ENCODE peak calls at places on chromosomes 2 and 18, in five cellular contexts. H is pancreas, F is A549, K is astrocyte of the spinal cord, G is fibroblast of villous mesenchyme. J is an unnamed sample.

GRCh38 chr2:207869784-207870778 is 100.4 kb upstream of the FZD5 start:
- DNase-seq in H (no peak), F (peak), K (peak), G (peak), J (peak)

GRCh38 chr2:222949073-222949472 is 88.2 kb downstream of the ACSL3 start:
- DNase-seq in H (no peak), F (no peak), K (no peak), G (no peak), J (no peak)

GRCh38 chr18:23336072-23336471 is 117.0 kb upstream of the RIOK3 start:
- DNase-seq in H (no peak), F (no peak), K (no peak), G (peak), J (no peak)

GRCh38 chr2:20594048-20594750 is 56.7 kb downstream of the HS1BP3 start:
- DNase-seq in H (no peak), F (no peak), K (no peak), G (no peak), J (no peak)

GRCh38 chr2:3278521-3279218 is 98.9 kb downstream of the EIPR1 start:
- DNase-seq in H (no peak), F (no peak), K (no peak), G (no peak), J (no peak)

GRCh38 chr2:53104263-53104662 is 663.3 kb upstream of the CHAC2 start:
- DNase-seq in H (no peak), F (no peak), K (peak), G (peak), J (peak)

GRCh38 chr2:33900610-33901009 is 301.5 kb upstream of the FAM98A start:
- DNase-seq in H (no peak), F (no peak), K (no peak), G (no peak), J (no peak)

GRCh38 chr2:145909175-145909574 is 1389.3 kb upstream of the ZEB2 start:
- DNase-seq in H (no peak), F (no peak), K (no peak), G (no peak), J (peak)

GRCh38 chr2:11248-11941 is 34.9 kb downstream of the FAM110C start:
- DNase-seq in H (peak), F (no peak), K (peak), G (peak), J (peak)

GRCh38 chr18:31099490-31100230 is 2.6 kb downstream of the DSC2 start:
- DNase-seq in H (peak), F (no peak), K (no peak), G (no peak), J (no peak)

GRCh38 chr18:34909637-34910364 is 131.4 kb upstream of the MAPRE2 start:
- DNase-seq in H (no peak), F (no peak), K (peak), G (peak), J (peak)

GRCh38 chr18:1663879-1664705 is 759.4 kb downstream of the ADCYAP1 start:
- DNase-seq in H (peak), F (peak), K (peak), G (peak), J (peak)

GRCh38 chr2:38599706-38600105 is 3.0 kb downstream of the HNRNPLL start:
- DNase-seq in H (no peak), F (no peak), K (no peak), G (no peak), J (no peak)

GRCh38 chr2:38597115-38597514 is 5.6 kb downstream of the HNRNPLL start:
- DNase-seq in H (no peak), F (no peak), K (no peak), G (no peak), J (no peak)

GRCh38 chr2:38598991-38599295 is 3.8 kb downstream of the HNRNPLL start:
- DNase-seq in H (no peak), F (no peak), K (no peak), G (no peak), J (peak)

GRCh38 chr2:38600242-38600891 is 2.4 kb downstream of the HNRNPLL start:
- DNase-seq in H (no peak), F (no peak), K (no peak), G (no peak), J (peak)

GRCh38 chr2:38598200-38598990 is 4.3 kb downstream of the HNRNPLL start:
- DNase-seq in H (no peak), F (no peak), K (no peak), G (no peak), J (no peak)
- H3K4me3 ChIP-seq in H (no peak), F (no peak), K (no peak), G (no peak), J (no peak)

GRCh38 chr2:241359481-241360045 is 3.5 kb downstream of the FARP2 start:
- DNase-seq in H (no peak), F (no peak), K (no peak), G (no peak), J (no peak)

GRCh38 chr2:241368643-241369042 is 12.6 kb downstream of the FARP2 start:
- DNase-seq in H (no peak), F (no peak), K (no peak), G (no peak), J (no peak)

GRCh38 chr2:241364781-241365180 is 8.7 kb downstream of the FARP2 start:
- DNase-seq in H (no peak), F (no peak), K (no peak), G (no peak), J (no peak)

GRCh38 chr2:241358470-241358869 is 2.4 kb downstream of the FARP2 start:
- DNase-seq in H (no peak), F (no peak), K (no peak), G (no peak), J (no peak)

DNA sequence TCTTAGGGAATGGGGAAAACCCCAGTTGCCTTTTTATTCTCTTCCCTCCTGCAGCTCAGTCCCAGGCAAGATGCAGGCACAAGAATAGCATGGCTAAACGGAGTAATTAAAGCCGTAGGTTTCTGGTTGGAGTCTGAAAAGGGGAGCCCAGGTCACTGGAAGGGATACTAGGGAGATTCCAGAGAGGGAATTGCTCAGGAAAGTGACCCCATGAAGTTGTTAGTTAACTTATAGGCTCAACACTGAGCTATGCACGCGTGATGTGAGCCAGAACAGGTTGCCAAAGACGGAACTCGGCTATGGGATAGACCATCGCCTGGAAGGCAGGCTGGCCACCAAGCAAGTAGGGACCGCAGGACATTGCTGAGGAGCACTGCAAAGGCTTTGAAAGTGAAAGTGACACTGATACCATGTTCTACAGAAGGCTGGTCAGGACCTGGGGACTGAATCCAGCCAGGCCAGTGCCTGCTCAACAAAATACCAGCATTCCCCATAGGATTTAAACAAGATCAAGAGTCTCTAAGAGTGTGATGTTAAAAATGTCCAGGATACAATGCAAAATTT is 7.3 kb downstream of the FARP2 start:
- DNase-seq in H (no peak), F (no peak), K (no peak), G (peak), J (no peak)
- H3K4me3 ChIP-seq in H (no peak), F (no peak), K (no peak), G (peak), J (peak)

DNA sequence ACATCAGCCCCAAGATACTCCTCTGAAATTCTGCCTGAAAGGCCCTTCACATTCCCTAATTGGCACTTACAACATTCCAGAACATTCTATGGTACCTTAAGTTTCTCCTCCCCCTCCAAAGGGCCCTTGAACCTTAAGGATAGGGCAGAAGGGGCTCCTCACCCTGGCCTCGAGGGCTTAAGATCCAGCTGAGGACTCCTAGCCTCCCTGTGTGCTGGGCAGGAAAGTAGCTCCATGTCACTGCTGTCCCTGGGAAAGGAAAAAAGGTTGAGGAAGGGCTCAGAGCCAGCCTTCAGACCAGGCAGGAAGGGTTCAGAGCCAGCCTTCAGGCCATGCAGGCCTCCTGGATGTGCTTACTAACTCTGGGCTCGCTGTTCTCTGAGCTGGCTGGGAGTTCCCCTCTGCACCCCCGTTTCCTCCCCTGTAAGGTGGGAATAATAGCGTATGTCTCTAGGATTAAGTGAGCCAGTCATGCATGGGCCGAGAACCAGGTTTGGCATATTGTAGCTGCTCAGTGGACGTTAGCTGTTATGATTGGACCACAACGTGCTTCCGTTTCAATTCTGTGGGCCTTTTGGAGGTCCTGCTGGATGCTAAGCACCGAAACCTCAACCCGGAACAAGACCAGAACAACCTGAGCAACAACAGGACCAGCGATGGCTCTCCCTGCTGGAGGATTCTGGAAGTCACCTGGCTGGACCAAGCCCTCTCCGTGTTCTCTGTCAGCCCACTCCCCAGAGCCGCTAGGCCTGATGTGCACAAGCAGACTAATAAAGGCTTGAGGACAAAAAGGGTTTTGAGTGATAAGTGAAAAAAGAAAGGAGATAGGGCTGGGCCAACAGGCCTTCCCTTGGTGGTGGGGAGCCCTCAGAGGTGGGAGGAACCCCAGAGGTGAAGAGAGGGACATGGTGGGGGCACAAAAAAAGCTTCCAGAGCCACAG is 1.0 kb upstream of the B3GNT7 start:
- DNase-seq in H (peak), F (no peak), K (no peak), G (no peak), J (no peak)
- H3K4me3 ChIP-seq in H (peak), F (peak), K (no peak), G (no peak), J (no peak)

GRCh38 chr2:120738786-120739771 is 3.4 kb downstream of the GLI2 start:
- DNase-seq in H (no peak), F (no peak), K (no peak), G (peak), J (no peak)

GRCh38 chr2:120736955-120737801 is 1.5 kb downstream of the GLI2 start:
- DNase-seq in H (no peak), F (peak), K (peak), G (peak), J (peak)

GRCh38 chr2:120736202-120736954 is 710 bp downstream of the GLI2 start:
- DNase-seq in H (no peak), F (peak), K (peak), G (no peak), J (peak)

GRCh38 chr2:120735750-120736170 is at the start of gene GLI2:
- DNase-seq in H (peak), F (peak), K (peak), G (peak), J (peak)

GRCh38 chr2:120737802-120738516 is 2.3 kb downstream of the GLI2 start:
- DNase-seq in H (no peak), F (no peak), K (no peak), G (peak), J (no peak)
- H3K4me3 ChIP-seq in H (no peak), F (peak), K (peak), G (peak), J (peak)

DNA sequence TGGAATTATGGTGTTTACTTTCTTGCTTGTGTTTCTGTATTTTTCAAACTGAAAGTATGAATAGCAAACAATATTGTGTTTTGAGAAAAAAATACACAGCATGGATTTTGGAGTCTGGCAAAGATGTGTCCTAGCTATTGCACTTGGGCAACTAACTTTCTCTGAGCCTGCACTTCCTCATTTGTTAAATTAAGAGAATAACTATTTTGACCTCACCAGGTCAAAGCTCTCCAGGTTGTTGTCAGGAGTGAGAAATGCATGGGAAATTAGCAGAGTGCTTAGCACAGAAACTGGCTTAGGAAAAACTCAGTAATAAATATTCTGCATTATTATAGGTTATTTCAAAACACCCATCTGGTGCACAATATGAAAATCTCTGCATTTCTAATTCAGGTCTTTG is 28.2 kb downstream of the LYPD1 start:
- DNase-seq in H (no peak), F (no peak), K (no peak), G (no peak), J (no peak)
- H3K4me3 ChIP-seq in H (no peak), F (no peak), K (no peak), G (no peak), J (no peak)

J was measured in adipocyte.